ENCODE peak calls at places on chromosomes 11 and 22, in eight cellular contexts. X is transverse colon; O is HCT116; M is heart right ventricle; Z is tibial nerve; F is sigmoid colon; J is CD8-positive, alpha-beta T cell; L is left lung. S is an unnamed sample. For H3K27me3, the result is how much of the 10 kb centered on the place peaks cover.

GRCh38 chr11:112345166-112345565 is 84.5 kb upstream of the PLET1 start:
- DNase-seq in F (no peak), X (no peak), Z (no peak), M (no peak), J (no peak), L (no peak), O (no peak), S (no peak)

GRCh38 chr11:18495268-18495667 is 31.5 kb downstream of the TSG101 start:
- DNase-seq in X (no peak), J (no peak), Z (no peak), M (no peak), L (no peak), F (no peak), O (no peak), S (no peak)

GRCh38 chr11:106625566-106625965 is 392.7 kb downstream of the GUCY1A2 start:
- DNase-seq in L (no peak), M (no peak), J (no peak), F (no peak), Z (no peak), O (no peak), X (no peak), S (no peak)

GRCh38 chr22:37329239-37330140 is 47.2 kb downstream of the CYTH4 start:
- DNase-seq in Z (no peak), X (no peak), F (no peak), J (no peak), O (no peak), M (no peak), L (peak), S (no peak)

GRCh38 chr11:45470151-45471001 is 184.2 kb upstream of the SYT13 start:
- DNase-seq in O (no peak), J (no peak), M (peak), X (no peak), L (no peak), Z (no peak), F (no peak), S (no peak)

GRCh38 chr11:16347928-16348685 is 8.2 kb downstream of the SOX6 start:
- DNase-seq in X (no peak), M (no peak), O (no peak), F (no peak), Z (no peak), J (no peak), L (no peak), S (peak)

GRCh38 chr11:9527481-9528140 is 45.9 kb upstream of the WEE1 start:
- DNase-seq in Z (no peak), X (no peak), F (peak), L (no peak), O (peak), M (no peak), J (no peak), S (peak)

GRCh38 chr11:118606157-118606843 is 1.1 kb upstream of the PHLDB1 start:
- DNase-seq in Z (no peak), L (no peak), X (no peak), F (peak), O (no peak), M (peak), J (no peak), S (no peak)

GRCh38 chr11:130602700-130603584 is 154.5 kb downstream of the ADAMTS15 start:
- DNase-seq in M (no peak), F (no peak), O (no peak), L (no peak), Z (no peak), X (no peak), J (no peak), S (no peak)

GRCh38 chr22:35482974-35483373 is 57.7 kb upstream of the RASD2 start:
- DNase-seq in Z (no peak), L (no peak), X (no peak), F (no peak), J (no peak), O (no peak), M (no peak), S (no peak)

GRCh38 chr11:129317564-129317963 is 58.1 kb upstream of the BARX2 start:
- DNase-seq in L (no peak), J (no peak), O (no peak), X (no peak), M (no peak), F (no peak), Z (no peak), S (no peak)

GRCh38 chr11:34537636-34538035 is 24.0 kb upstream of the ELF5 start:
- DNase-seq in Z (no peak), L (no peak), O (no peak), M (no peak), F (no peak), J (no peak), X (no peak), S (no peak)

GRCh38 chr22:48523761-48524160 is 1303.9 kb downstream of the BRD1 start:
- DNase-seq in O (no peak), X (no peak), M (no peak), J (no peak), F (no peak), Z (no peak), L (no peak), S (no peak)

GRCh38 chr11:77071671-77072605 is 5.2 kb downstream of the CAPN5 start:
- DNase-seq in F (peak), J (no peak), Z (no peak), X (peak), L (no peak), M (no peak), O (no peak), S (no peak)

GRCh38 chr22:47550524-47551437 is 788.3 kb downstream of the TBC1D22A start:
- DNase-seq in Z (no peak), O (no peak), M (no peak), X (no peak), F (no peak), J (no peak), L (no peak), S (peak)

GRCh38 chr11:77503006-77503405 is 29.1 kb upstream of the PAK1 start:
- DNase-seq in X (no peak), L (no peak), O (no peak), M (no peak), F (no peak), J (no peak), Z (no peak), S (no peak)

GRCh38 chr11:58301576-58301975 is 33.5 kb upstream of the OR10W1 start:
- DNase-seq in F (no peak), M (no peak), Z (no peak), X (no peak), L (no peak), J (no peak), O (no peak), S (no peak)

GRCh38 chr22:47163481-47163875 is 401.0 kb downstream of the TBC1D22A start:
- DNase-seq in F (peak), Z (peak), L (no peak), J (no peak), X (peak), M (peak), O (no peak), S (peak)

DNA sequence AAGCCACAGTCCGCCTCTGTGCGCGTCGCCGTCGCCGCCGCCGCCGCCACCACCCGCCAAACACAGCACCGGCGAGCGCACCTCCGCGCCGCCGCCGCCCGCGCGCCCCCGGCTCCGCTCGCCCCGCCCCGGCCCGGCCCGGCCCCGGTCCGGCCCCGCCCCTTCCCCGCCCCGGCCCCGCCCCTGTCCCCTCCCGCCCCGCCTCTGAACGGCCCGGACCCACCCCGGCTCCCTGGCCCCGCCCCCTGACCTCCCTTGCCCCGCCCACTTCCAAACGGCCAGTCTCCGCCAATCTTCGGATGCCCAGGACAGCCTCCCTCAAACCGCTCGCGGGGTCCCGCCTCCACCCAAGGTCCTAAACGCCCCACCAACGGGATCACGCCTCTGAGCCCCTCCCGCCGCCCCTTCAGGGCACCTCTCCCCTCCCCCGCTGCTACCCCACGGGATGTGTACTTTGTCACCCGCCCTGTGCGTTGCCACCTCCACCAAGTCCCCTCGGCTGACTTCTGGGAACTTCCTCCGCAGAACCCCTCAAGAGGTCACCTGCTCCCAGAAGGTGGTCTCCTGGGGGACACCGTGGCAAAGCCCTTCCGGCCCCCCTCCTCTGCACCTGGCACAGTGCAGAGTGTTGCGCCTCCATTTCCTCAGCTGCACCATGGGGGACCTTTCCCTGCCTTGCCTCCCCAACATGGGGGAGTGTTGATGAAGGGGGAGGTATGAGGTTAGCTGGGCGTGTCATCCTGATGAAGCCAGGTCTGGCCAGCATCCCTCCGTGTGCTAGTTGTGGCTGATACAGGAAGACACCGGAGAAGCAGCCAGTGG is at the start of gene KIAA0930:
- DNase-seq in L (peak), O (peak), F (peak), Z (peak), M (peak), J (peak), X (peak), S (peak)
- H3K27ac ChIP-seq in L (peak), O (peak), F (peak), Z (peak), M (no peak), J (peak), X (peak), S (peak)

DNA sequence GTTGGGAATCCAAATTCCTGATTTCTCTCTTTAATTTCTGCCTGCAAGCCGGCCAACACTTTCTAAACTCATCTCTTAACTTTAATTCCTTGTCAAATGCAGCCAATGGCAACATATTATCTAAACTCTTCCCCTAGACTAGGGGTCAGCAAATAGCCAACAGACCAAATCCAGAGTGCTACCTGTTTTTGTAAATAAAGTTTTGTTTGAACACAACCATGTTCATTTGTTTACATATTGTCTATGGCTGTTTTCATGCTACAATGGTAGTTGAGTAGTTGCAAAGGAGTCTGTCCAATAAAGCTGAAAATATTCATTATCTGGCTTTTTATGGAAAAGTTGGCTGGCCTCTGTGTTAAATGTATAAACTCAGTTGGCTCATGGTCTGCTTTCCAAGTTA is 37.2 kb upstream of the RASSF10 start:
- DNase-seq in Z (no peak), M (no peak), F (no peak), J (no peak), X (no peak), L (no peak), O (no peak), S (no peak)
- H3K27me3 ChIP-seq in Z (under half), M (under half), F (under half), J (under half), X (under half), L (under half), O (under half), S (under half)

DNA sequence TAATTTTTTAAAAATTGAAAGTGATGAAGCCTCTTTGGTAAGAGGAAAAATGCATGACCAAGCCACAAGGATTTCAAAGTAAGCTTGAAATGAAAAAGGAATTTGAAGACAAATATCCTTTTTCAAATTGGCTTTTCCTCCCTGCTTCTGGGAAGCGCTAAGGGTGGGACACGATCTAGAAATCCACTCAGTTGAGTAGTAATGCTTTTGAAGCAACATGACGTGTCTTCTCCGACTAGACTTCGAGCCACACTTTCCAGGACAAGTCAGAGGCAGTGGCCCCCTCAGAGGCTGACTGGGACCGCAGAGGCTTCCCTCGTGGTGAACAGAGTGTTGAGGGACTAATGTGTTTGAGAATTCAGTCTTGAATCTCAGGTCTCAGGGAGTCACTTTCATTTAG is 39.8 kb downstream of the KREMEN1 start:
- DNase-seq in Z (no peak), F (no peak), M (no peak), X (no peak), J (no peak), L (no peak), O (no peak), S (no peak)
- H3K27ac ChIP-seq in Z (peak), F (peak), M (no peak), X (no peak), J (no peak), L (no peak), O (no peak), S (no peak)

DNA sequence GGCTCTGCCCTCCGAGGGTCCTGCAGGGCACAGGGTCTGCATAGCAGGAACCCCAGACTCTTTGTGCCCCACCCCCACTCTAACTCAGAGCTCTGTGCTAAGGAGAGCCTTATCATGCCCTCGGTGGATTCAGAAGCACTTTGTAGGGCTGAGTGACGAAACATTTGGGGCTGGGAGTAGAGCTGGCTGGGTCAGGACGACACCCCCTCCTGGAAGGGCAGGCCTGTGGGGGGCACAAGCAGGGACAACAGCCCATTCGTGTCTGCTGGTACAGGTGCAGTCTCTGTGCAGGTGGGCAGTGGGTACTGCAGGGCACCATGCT is 8.9 kb downstream of the APOBEC3A start:
- DNase-seq in J (no peak), O (no peak), X (no peak), Z (no peak), F (no peak), L (no peak), M (no peak), S (no peak)
- H3K27me3 ChIP-seq in J (under half), O (under half), X (under half), Z (under half), F (under half), L (under half), M (under half), S (under half)